ENCODE peak calls at places on chromosomes 5 and 9, in nine cellular contexts. One of them, this sample, is unnamed.

GRCh38 chr9:100028201-100028784 is 70.5 kb downstream of the ERP44 start:
- DNase-seq in stimulated activated CD8-positive, alpha-beta memory T cell treated with anti-CD3 and anti-CD28 coated beads, Interleukin-15, amount 100 ng/mL, for 24 hours: peak
- DNase-seq in breast epithelium: no peak
- DNase-seq in NCI-H1092 treated with DMSO at 0.1 percent for 48 hours: peak
- DNase-seq in activated CD4-positive, alpha-beta T cell treated with anti-CD3 and anti-CD28 coated beads, Interleukin-2, amount 10 ng/mL, durations not matched to agents 7 days and 5 days: peak
- DNase-seq in HuH-7.5: peak
- DNase-seq in HTR-8/SVneo: peak
- DNase-seq in CD4-positive, alpha-beta T cell: peak
- DNase-seq in MCF 10A: peak
- DNase-seq in this sample: peak

GRCh38 chr5:67118050-67118620 is 78.5 kb downstream of the CD180 start:
- DNase-seq in stimulated activated CD8-positive, alpha-beta memory T cell treated with anti-CD3 and anti-CD28 coated beads, Interleukin-15, amount 100 ng/mL, for 24 hours: no peak
- DNase-seq in breast epithelium: no peak
- DNase-seq in NCI-H1092 treated with DMSO at 0.1 percent for 48 hours: no peak
- DNase-seq in activated CD4-positive, alpha-beta T cell treated with anti-CD3 and anti-CD28 coated beads, Interleukin-2, amount 10 ng/mL, durations not matched to agents 7 days and 5 days: no peak
- DNase-seq in HuH-7.5: no peak
- DNase-seq in HTR-8/SVneo: no peak
- DNase-seq in CD4-positive, alpha-beta T cell: no peak
- DNase-seq in MCF 10A: no peak
- DNase-seq in this sample: no peak

GRCh38 chr5:120655828-120656435 is 191.8 kb downstream of the PRR16 start:
- DNase-seq in stimulated activated CD8-positive, alpha-beta memory T cell treated with anti-CD3 and anti-CD28 coated beads, Interleukin-15, amount 100 ng/mL, for 24 hours: no peak
- DNase-seq in breast epithelium: no peak
- DNase-seq in NCI-H1092 treated with DMSO at 0.1 percent for 48 hours: peak
- DNase-seq in activated CD4-positive, alpha-beta T cell treated with anti-CD3 and anti-CD28 coated beads, Interleukin-2, amount 10 ng/mL, durations not matched to agents 7 days and 5 days: no peak
- DNase-seq in HuH-7.5: no peak
- DNase-seq in HTR-8/SVneo: no peak
- DNase-seq in CD4-positive, alpha-beta T cell: no peak
- DNase-seq in MCF 10A: peak
- DNase-seq in this sample: no peak

GRCh38 chr9:129750010-129750409 is 2.8 kb downstream of the PTGES start:
- DNase-seq in stimulated activated CD8-positive, alpha-beta memory T cell treated with anti-CD3 and anti-CD28 coated beads, Interleukin-15, amount 100 ng/mL, for 24 hours: no peak
- DNase-seq in breast epithelium: no peak
- DNase-seq in NCI-H1092 treated with DMSO at 0.1 percent for 48 hours: no peak
- DNase-seq in activated CD4-positive, alpha-beta T cell treated with anti-CD3 and anti-CD28 coated beads, Interleukin-2, amount 10 ng/mL, durations not matched to agents 7 days and 5 days: no peak
- DNase-seq in HuH-7.5: no peak
- DNase-seq in HTR-8/SVneo: peak
- DNase-seq in CD4-positive, alpha-beta T cell: no peak
- DNase-seq in MCF 10A: peak
- DNase-seq in this sample: no peak

GRCh38 chr9:127121628-127122175 is 733 bp downstream of the ANGPTL2 start:
- DNase-seq in stimulated activated CD8-positive, alpha-beta memory T cell treated with anti-CD3 and anti-CD28 coated beads, Interleukin-15, amount 100 ng/mL, for 24 hours: no peak
- DNase-seq in breast epithelium: no peak
- DNase-seq in NCI-H1092 treated with DMSO at 0.1 percent for 48 hours: no peak
- DNase-seq in activated CD4-positive, alpha-beta T cell treated with anti-CD3 and anti-CD28 coated beads, Interleukin-2, amount 10 ng/mL, durations not matched to agents 7 days and 5 days: no peak
- DNase-seq in HuH-7.5: no peak
- DNase-seq in HTR-8/SVneo: no peak
- DNase-seq in CD4-positive, alpha-beta T cell: no peak
- DNase-seq in MCF 10A: no peak
- DNase-seq in this sample: no peak

GRCh38 chr9:9061599-9061998 is 1262.0 kb upstream of the DMAC1 start:
- DNase-seq in stimulated activated CD8-positive, alpha-beta memory T cell treated with anti-CD3 and anti-CD28 coated beads, Interleukin-15, amount 100 ng/mL, for 24 hours: no peak
- DNase-seq in breast epithelium: no peak
- DNase-seq in NCI-H1092 treated with DMSO at 0.1 percent for 48 hours: peak
- DNase-seq in activated CD4-positive, alpha-beta T cell treated with anti-CD3 and anti-CD28 coated beads, Interleukin-2, amount 10 ng/mL, durations not matched to agents 7 days and 5 days: no peak
- DNase-seq in HuH-7.5: no peak
- DNase-seq in HTR-8/SVneo: no peak
- DNase-seq in CD4-positive, alpha-beta T cell: no peak
- DNase-seq in MCF 10A: no peak
- DNase-seq in this sample: no peak

GRCh38 chr9:89405832-89406231 is 87.5 kb downstream of the SECISBP2 start:
- DNase-seq in stimulated activated CD8-positive, alpha-beta memory T cell treated with anti-CD3 and anti-CD28 coated beads, Interleukin-15, amount 100 ng/mL, for 24 hours: no peak
- DNase-seq in breast epithelium: no peak
- DNase-seq in NCI-H1092 treated with DMSO at 0.1 percent for 48 hours: no peak
- DNase-seq in activated CD4-positive, alpha-beta T cell treated with anti-CD3 and anti-CD28 coated beads, Interleukin-2, amount 10 ng/mL, durations not matched to agents 7 days and 5 days: no peak
- DNase-seq in HuH-7.5: no peak
- DNase-seq in HTR-8/SVneo: no peak
- DNase-seq in CD4-positive, alpha-beta T cell: no peak
- DNase-seq in MCF 10A: no peak
- DNase-seq in this sample: no peak

GRCh38 chr5:133742370-133743036 is 130.2 kb upstream of the FSTL4 start:
- DNase-seq in stimulated activated CD8-positive, alpha-beta memory T cell treated with anti-CD3 and anti-CD28 coated beads, Interleukin-15, amount 100 ng/mL, for 24 hours: no peak
- DNase-seq in breast epithelium: no peak
- DNase-seq in NCI-H1092 treated with DMSO at 0.1 percent for 48 hours: no peak
- DNase-seq in activated CD4-positive, alpha-beta T cell treated with anti-CD3 and anti-CD28 coated beads, Interleukin-2, amount 10 ng/mL, durations not matched to agents 7 days and 5 days: no peak
- DNase-seq in HuH-7.5: no peak
- DNase-seq in HTR-8/SVneo: no peak
- DNase-seq in CD4-positive, alpha-beta T cell: no peak
- DNase-seq in MCF 10A: no peak
- DNase-seq in this sample: no peak

GRCh38 chr5:157100140-157100679 is 8.6 kb downstream of the HAVCR2 start:
- DNase-seq in stimulated activated CD8-positive, alpha-beta memory T cell treated with anti-CD3 and anti-CD28 coated beads, Interleukin-15, amount 100 ng/mL, for 24 hours: no peak
- DNase-seq in breast epithelium: no peak
- DNase-seq in NCI-H1092 treated with DMSO at 0.1 percent for 48 hours: no peak
- DNase-seq in activated CD4-positive, alpha-beta T cell treated with anti-CD3 and anti-CD28 coated beads, Interleukin-2, amount 10 ng/mL, durations not matched to agents 7 days and 5 days: no peak
- DNase-seq in HuH-7.5: no peak
- DNase-seq in HTR-8/SVneo: no peak
- DNase-seq in CD4-positive, alpha-beta T cell: no peak
- DNase-seq in MCF 10A: peak
- DNase-seq in this sample: no peak

GRCh38 chr5:2300421-2300820 is 417.7 kb upstream of the IRX4 start:
- DNase-seq in stimulated activated CD8-positive, alpha-beta memory T cell treated with anti-CD3 and anti-CD28 coated beads, Interleukin-15, amount 100 ng/mL, for 24 hours: no peak
- DNase-seq in breast epithelium: peak
- DNase-seq in NCI-H1092 treated with DMSO at 0.1 percent for 48 hours: no peak
- DNase-seq in activated CD4-positive, alpha-beta T cell treated with anti-CD3 and anti-CD28 coated beads, Interleukin-2, amount 10 ng/mL, durations not matched to agents 7 days and 5 days: no peak
- DNase-seq in HuH-7.5: no peak
- DNase-seq in HTR-8/SVneo: no peak
- DNase-seq in CD4-positive, alpha-beta T cell: no peak
- DNase-seq in MCF 10A: no peak
- DNase-seq in this sample: no peak

GRCh38 chr9:35538361-35539234 is 48.7 kb downstream of the RUSC2 start:
- DNase-seq in stimulated activated CD8-positive, alpha-beta memory T cell treated with anti-CD3 and anti-CD28 coated beads, Interleukin-15, amount 100 ng/mL, for 24 hours: no peak
- DNase-seq in breast epithelium: no peak
- DNase-seq in NCI-H1092 treated with DMSO at 0.1 percent for 48 hours: no peak
- DNase-seq in activated CD4-positive, alpha-beta T cell treated with anti-CD3 and anti-CD28 coated beads, Interleukin-2, amount 10 ng/mL, durations not matched to agents 7 days and 5 days: no peak
- DNase-seq in HuH-7.5: no peak
- DNase-seq in HTR-8/SVneo: no peak
- DNase-seq in CD4-positive, alpha-beta T cell: no peak
- DNase-seq in MCF 10A: no peak
- DNase-seq in this sample: no peak

GRCh38 chr5:175694371-175695160 is 36.7 kb downstream of the HRH2 start:
- DNase-seq in stimulated activated CD8-positive, alpha-beta memory T cell treated with anti-CD3 and anti-CD28 coated beads, Interleukin-15, amount 100 ng/mL, for 24 hours: no peak
- DNase-seq in breast epithelium: no peak
- DNase-seq in NCI-H1092 treated with DMSO at 0.1 percent for 48 hours: no peak
- DNase-seq in activated CD4-positive, alpha-beta T cell treated with anti-CD3 and anti-CD28 coated beads, Interleukin-2, amount 10 ng/mL, durations not matched to agents 7 days and 5 days: no peak
- DNase-seq in HuH-7.5: no peak
- DNase-seq in HTR-8/SVneo: no peak
- DNase-seq in CD4-positive, alpha-beta T cell: no peak
- DNase-seq in MCF 10A: no peak
- DNase-seq in this sample: no peak

GRCh38 chr5:14693070-14693469 is 28.6 kb downstream of the OTULIN start:
- DNase-seq in stimulated activated CD8-positive, alpha-beta memory T cell treated with anti-CD3 and anti-CD28 coated beads, Interleukin-15, amount 100 ng/mL, for 24 hours: no peak
- DNase-seq in breast epithelium: no peak
- DNase-seq in NCI-H1092 treated with DMSO at 0.1 percent for 48 hours: no peak
- DNase-seq in activated CD4-positive, alpha-beta T cell treated with anti-CD3 and anti-CD28 coated beads, Interleukin-2, amount 10 ng/mL, durations not matched to agents 7 days and 5 days: no peak
- DNase-seq in HuH-7.5: no peak
- DNase-seq in HTR-8/SVneo: no peak
- DNase-seq in CD4-positive, alpha-beta T cell: no peak
- DNase-seq in MCF 10A: no peak
- DNase-seq in this sample: no peak

GRCh38 chr5:65861830-65862241 is 64.5 kb upstream of the ERBIN start:
- DNase-seq in stimulated activated CD8-positive, alpha-beta memory T cell treated with anti-CD3 and anti-CD28 coated beads, Interleukin-15, amount 100 ng/mL, for 24 hours: no peak
- DNase-seq in breast epithelium: no peak
- DNase-seq in NCI-H1092 treated with DMSO at 0.1 percent for 48 hours: no peak
- DNase-seq in activated CD4-positive, alpha-beta T cell treated with anti-CD3 and anti-CD28 coated beads, Interleukin-2, amount 10 ng/mL, durations not matched to agents 7 days and 5 days: no peak
- DNase-seq in HuH-7.5: no peak
- DNase-seq in HTR-8/SVneo: peak
- DNase-seq in CD4-positive, alpha-beta T cell: no peak
- DNase-seq in MCF 10A: peak
- DNase-seq in this sample: no peak

GRCh38 chr9:135561391-135562234 is at the start of gene PAEP:
- DNase-seq in stimulated activated CD8-positive, alpha-beta memory T cell treated with anti-CD3 and anti-CD28 coated beads, Interleukin-15, amount 100 ng/mL, for 24 hours: no peak
- DNase-seq in breast epithelium: no peak
- DNase-seq in NCI-H1092 treated with DMSO at 0.1 percent for 48 hours: no peak
- DNase-seq in activated CD4-positive, alpha-beta T cell treated with anti-CD3 and anti-CD28 coated beads, Interleukin-2, amount 10 ng/mL, durations not matched to agents 7 days and 5 days: no peak
- DNase-seq in HuH-7.5: no peak
- DNase-seq in HTR-8/SVneo: no peak
- DNase-seq in CD4-positive, alpha-beta T cell: no peak
- DNase-seq in MCF 10A: peak
- DNase-seq in this sample: no peak

GRCh38 chr9:127612993-127613954 is 1.2 kb downstream of the STXBP1 start:
- DNase-seq in stimulated activated CD8-positive, alpha-beta memory T cell treated with anti-CD3 and anti-CD28 coated beads, Interleukin-15, amount 100 ng/mL, for 24 hours: no peak
- DNase-seq in breast epithelium: peak
- DNase-seq in NCI-H1092 treated with DMSO at 0.1 percent for 48 hours: peak
- DNase-seq in activated CD4-positive, alpha-beta T cell treated with anti-CD3 and anti-CD28 coated beads, Interleukin-2, amount 10 ng/mL, durations not matched to agents 7 days and 5 days: peak
- DNase-seq in HuH-7.5: peak
- DNase-seq in HTR-8/SVneo: peak
- DNase-seq in CD4-positive, alpha-beta T cell: peak
- DNase-seq in MCF 10A: peak
- DNase-seq in this sample: no peak

GRCh38 chr5:43514471-43514815 is 505 bp downstream of the C5orf34 start:
- DNase-seq in stimulated activated CD8-positive, alpha-beta memory T cell treated with anti-CD3 and anti-CD28 coated beads, Interleukin-15, amount 100 ng/mL, for 24 hours: no peak
- DNase-seq in breast epithelium: no peak
- DNase-seq in NCI-H1092 treated with DMSO at 0.1 percent for 48 hours: no peak
- DNase-seq in activated CD4-positive, alpha-beta T cell treated with anti-CD3 and anti-CD28 coated beads, Interleukin-2, amount 10 ng/mL, durations not matched to agents 7 days and 5 days: no peak
- DNase-seq in HuH-7.5: peak
- DNase-seq in HTR-8/SVneo: peak
- DNase-seq in CD4-positive, alpha-beta T cell: no peak
- DNase-seq in MCF 10A: peak
- DNase-seq in this sample: peak

GRCh38 chr9:107491081-107492053 is 1.8 kb upstream of the KLF4 start:
- DNase-seq in stimulated activated CD8-positive, alpha-beta memory T cell treated with anti-CD3 and anti-CD28 coated beads, Interleukin-15, amount 100 ng/mL, for 24 hours: no peak
- DNase-seq in breast epithelium: no peak
- DNase-seq in NCI-H1092 treated with DMSO at 0.1 percent for 48 hours: peak
- DNase-seq in activated CD4-positive, alpha-beta T cell treated with anti-CD3 and anti-CD28 coated beads, Interleukin-2, amount 10 ng/mL, durations not matched to agents 7 days and 5 days: no peak
- DNase-seq in HuH-7.5: no peak
- DNase-seq in HTR-8/SVneo: no peak
- DNase-seq in CD4-positive, alpha-beta T cell: no peak
- DNase-seq in MCF 10A: no peak
- DNase-seq in this sample: no peak

GRCh38 chr9:128232811-128233428 is 29.7 kb downstream of the DNM1 start:
- DNase-seq in stimulated activated CD8-positive, alpha-beta memory T cell treated with anti-CD3 and anti-CD28 coated beads, Interleukin-15, amount 100 ng/mL, for 24 hours: no peak
- DNase-seq in breast epithelium: no peak
- DNase-seq in NCI-H1092 treated with DMSO at 0.1 percent for 48 hours: no peak
- DNase-seq in activated CD4-positive, alpha-beta T cell treated with anti-CD3 and anti-CD28 coated beads, Interleukin-2, amount 10 ng/mL, durations not matched to agents 7 days and 5 days: no peak
- DNase-seq in HuH-7.5: no peak
- DNase-seq in HTR-8/SVneo: no peak
- DNase-seq in CD4-positive, alpha-beta T cell: no peak
- DNase-seq in MCF 10A: no peak
- DNase-seq in this sample: no peak

GRCh38 chr9:129198737-129199435 is 20.8 kb upstream of the IER5L start:
- DNase-seq in stimulated activated CD8-positive, alpha-beta memory T cell treated with anti-CD3 and anti-CD28 coated beads, Interleukin-15, amount 100 ng/mL, for 24 hours: no peak
- DNase-seq in breast epithelium: no peak
- DNase-seq in NCI-H1092 treated with DMSO at 0.1 percent for 48 hours: no peak
- DNase-seq in activated CD4-positive, alpha-beta T cell treated with anti-CD3 and anti-CD28 coated beads, Interleukin-2, amount 10 ng/mL, durations not matched to agents 7 days and 5 days: no peak
- DNase-seq in HuH-7.5: no peak
- DNase-seq in HTR-8/SVneo: no peak
- DNase-seq in CD4-positive, alpha-beta T cell: no peak
- DNase-seq in MCF 10A: no peak
- DNase-seq in this sample: no peak

GRCh38 chr5:115452791-115453190 is 91.8 kb downstream of the FEM1C start:
- DNase-seq in stimulated activated CD8-positive, alpha-beta memory T cell treated with anti-CD3 and anti-CD28 coated beads, Interleukin-15, amount 100 ng/mL, for 24 hours: no peak
- DNase-seq in breast epithelium: no peak
- DNase-seq in NCI-H1092 treated with DMSO at 0.1 percent for 48 hours: no peak
- DNase-seq in activated CD4-positive, alpha-beta T cell treated with anti-CD3 and anti-CD28 coated beads, Interleukin-2, amount 10 ng/mL, durations not matched to agents 7 days and 5 days: no peak
- DNase-seq in HuH-7.5: no peak
- DNase-seq in HTR-8/SVneo: no peak
- DNase-seq in CD4-positive, alpha-beta T cell: no peak
- DNase-seq in MCF 10A: no peak
- DNase-seq in this sample: no peak

GRCh38 chr9:130936285-130937117 is 2.5 kb downstream of the FIBCD1 start:
- DNase-seq in stimulated activated CD8-positive, alpha-beta memory T cell treated with anti-CD3 and anti-CD28 coated beads, Interleukin-15, amount 100 ng/mL, for 24 hours: no peak
- DNase-seq in breast epithelium: no peak
- DNase-seq in NCI-H1092 treated with DMSO at 0.1 percent for 48 hours: no peak
- DNase-seq in activated CD4-positive, alpha-beta T cell treated with anti-CD3 and anti-CD28 coated beads, Interleukin-2, amount 10 ng/mL, durations not matched to agents 7 days and 5 days: no peak
- DNase-seq in HuH-7.5: no peak
- DNase-seq in HTR-8/SVneo: peak
- DNase-seq in CD4-positive, alpha-beta T cell: no peak
- DNase-seq in MCF 10A: peak
- DNase-seq in this sample: no peak

GRCh38 chr9:81798606-81799005 is 109.3 kb upstream of the TLE1 start:
- DNase-seq in stimulated activated CD8-positive, alpha-beta memory T cell treated with anti-CD3 and anti-CD28 coated beads, Interleukin-15, amount 100 ng/mL, for 24 hours: no peak
- DNase-seq in breast epithelium: no peak
- DNase-seq in NCI-H1092 treated with DMSO at 0.1 percent for 48 hours: no peak
- DNase-seq in activated CD4-positive, alpha-beta T cell treated with anti-CD3 and anti-CD28 coated beads, Interleukin-2, amount 10 ng/mL, durations not matched to agents 7 days and 5 days: no peak
- DNase-seq in HuH-7.5: no peak
- DNase-seq in HTR-8/SVneo: no peak
- DNase-seq in CD4-positive, alpha-beta T cell: no peak
- DNase-seq in MCF 10A: no peak
- DNase-seq in this sample: no peak

GRCh38 chr9:100428871-100429654 is 2.1 kb downstream of the MSANTD3 start:
- DNase-seq in stimulated activated CD8-positive, alpha-beta memory T cell treated with anti-CD3 and anti-CD28 coated beads, Interleukin-15, amount 100 ng/mL, for 24 hours: no peak
- DNase-seq in breast epithelium: no peak
- DNase-seq in NCI-H1092 treated with DMSO at 0.1 percent for 48 hours: no peak
- DNase-seq in activated CD4-positive, alpha-beta T cell treated with anti-CD3 and anti-CD28 coated beads, Interleukin-2, amount 10 ng/mL, durations not matched to agents 7 days and 5 days: no peak
- DNase-seq in HuH-7.5: peak
- DNase-seq in HTR-8/SVneo: peak
- DNase-seq in CD4-positive, alpha-beta T cell: no peak
- DNase-seq in MCF 10A: peak
- DNase-seq in this sample: no peak